ENCODE peak calls at places on chromosomes 7 and 10, in seven cellular contexts. U is stimulated activated CD8-positive, alpha-beta memory T cell treated with anti-CD3 and anti-CD28 coated beads, Interleukin-4, amount 100 ng/mL, for 1 hour; C is anterior cingulate cortex; Y is HFF-Myc; G is activated CD8-positive, alpha-beta memory T cell treated with anti-CD3 and anti-CD28 coated beads, Interleukin-2, amount 50 U/mL, for 4 hours; H is uterus; S is COR-L47. O is an unnamed sample.

GRCh38 chr7:108660465-108660864 is 90.8 kb downstream of the DNAJB9 start:
- DNase-seq in U (no peak), H (no peak), Y (no peak), C (no peak), G (no peak), S (peak), O (no peak)

GRCh38 chr10:119724630-119725549 is 960 bp upstream of the INPP5F start:
- DNase-seq in C (no peak), S (no peak), G (no peak), H (no peak), U (no peak), Y (no peak), O (no peak)

GRCh38 chr7:29413511-29414178 is 150.0 kb upstream of the PRR15 start:
- DNase-seq in C (no peak), G (no peak), S (no peak), U (no peak), H (no peak), Y (no peak), O (no peak)

GRCh38 chr10:29839826-29840515 is 205.2 kb upstream of the SVIL start:
- DNase-seq in U (no peak), S (no peak), H (no peak), G (no peak), Y (no peak), C (no peak), O (no peak)

GRCh38 chr7:134427896-134428295 is 31.0 kb downstream of the AKR1B1 start:
- DNase-seq in S (no peak), C (no peak), H (no peak), U (no peak), Y (no peak), G (no peak), O (no peak)

GRCh38 chr10:20185116-20185515 is 368.9 kb downstream of the PLXDC2 start:
- DNase-seq in H (no peak), U (no peak), S (no peak), G (no peak), Y (no peak), C (no peak), O (peak)

GRCh38 chr7:129188372-129188891 is at the start of gene SMO:
- DNase-seq in H (peak), G (no peak), S (no peak), U (no peak), C (no peak), Y (no peak), O (peak)

GRCh38 chr7:131111081-131111576 is 216.5 kb upstream of the MKLN1 start:
- DNase-seq in Y (no peak), S (peak), G (no peak), C (no peak), U (no peak), H (peak), O (peak)

GRCh38 chr7:92446869-92447238 is 428 bp upstream of the GATAD1 start:
- DNase-seq in S (no peak), G (no peak), Y (no peak), C (no peak), H (peak), U (no peak), O (no peak)

GRCh38 chr10:30553625-30554442 is 75.7 kb downstream of the LYZL2 start:
- DNase-seq in C (no peak), S (peak), G (no peak), U (no peak), H (peak), Y (peak), O (no peak)

GRCh38 chr7:47371733-47372368 is 210.1 kb downstream of the TNS3 start:
- DNase-seq in C (peak), G (no peak), S (peak), U (no peak), Y (peak), H (peak), O (peak)

GRCh38 chr7:28669329-28669728 is 257.0 kb downstream of the CREB5 start:
- DNase-seq in U (no peak), C (no peak), S (no peak), G (no peak), H (no peak), Y (no peak), O (no peak)